ENCODE peak calls at places on chromosomes 11 and 22, in eight cellular contexts. One of them, this sample, is unnamed.

GRCh38 chr11:46658259-46658658 is 40.9 kb downstream of the ATG13 start:
- DNase-seq in stomach: no peak
- DNase-seq in vagina: no peak
- DNase-seq in OCI-LY7: no peak
- DNase-seq in A549: no peak
- DNase-seq in cardiac muscle cell: no peak
- DNase-seq in AG09319: peak
- DNase-seq in CD4-positive, alpha-beta T cell: no peak
- DNase-seq in this sample: no peak

GRCh38 chr11:14703731-14704130 is 60.1 kb downstream of the PDE3B start:
- DNase-seq in stomach: no peak
- DNase-seq in OCI-LY7: no peak
- DNase-seq in AG09319: no peak
- DNase-seq in vagina: no peak
- DNase-seq in A549: no peak
- DNase-seq in cardiac muscle cell: no peak
- DNase-seq in CD4-positive, alpha-beta T cell: no peak
- DNase-seq in this sample: no peak

GRCh38 chr11:47000033-47000432 is 63.5 kb downstream of the CSTPP1 start:
- DNase-seq in cardiac muscle cell: no peak
- DNase-seq in vagina: no peak
- DNase-seq in CD4-positive, alpha-beta T cell: no peak
- DNase-seq in OCI-LY7: no peak
- DNase-seq in A549: no peak
- DNase-seq in stomach: no peak
- DNase-seq in AG09319: no peak
- DNase-seq in this sample: no peak

GRCh38 chr11:12538889-12539421 is 135.3 kb upstream of the TEAD1 start:
- DNase-seq in stomach: no peak
- DNase-seq in cardiac muscle cell: no peak
- DNase-seq in AG09319: no peak
- DNase-seq in CD4-positive, alpha-beta T cell: no peak
- DNase-seq in OCI-LY7: no peak
- DNase-seq in A549: no peak
- DNase-seq in vagina: peak
- DNase-seq in this sample: no peak

GRCh38 chr11:72239296-72239848 is 4.6 kb downstream of the PHOX2A start:
- DNase-seq in cardiac muscle cell: no peak
- DNase-seq in stomach: no peak
- DNase-seq in vagina: no peak
- DNase-seq in OCI-LY7: no peak
- DNase-seq in AG09319: no peak
- DNase-seq in CD4-positive, alpha-beta T cell: no peak
- DNase-seq in A549: no peak
- DNase-seq in this sample: peak

GRCh38 chr11:3022300-3022967 is 30.3 kb upstream of the NAP1L4 start:
- DNase-seq in vagina: no peak
- DNase-seq in stomach: no peak
- DNase-seq in OCI-LY7: peak
- DNase-seq in cardiac muscle cell: no peak
- DNase-seq in CD4-positive, alpha-beta T cell: no peak
- DNase-seq in AG09319: peak
- DNase-seq in A549: no peak
- DNase-seq in this sample: no peak

GRCh38 chr11:73141309-73142127 is 600 bp downstream of the FCHSD2 start:
- DNase-seq in A549: peak
- DNase-seq in CD4-positive, alpha-beta T cell: peak
- DNase-seq in cardiac muscle cell: peak
- DNase-seq in vagina: no peak
- DNase-seq in OCI-LY7: peak
- DNase-seq in AG09319: peak
- DNase-seq in stomach: peak
- DNase-seq in this sample: peak

GRCh38 chr11:34157163-34157562 is 51.7 kb downstream of the NAT10 start:
- DNase-seq in OCI-LY7: no peak
- DNase-seq in CD4-positive, alpha-beta T cell: no peak
- DNase-seq in cardiac muscle cell: no peak
- DNase-seq in stomach: no peak
- DNase-seq in A549: no peak
- DNase-seq in AG09319: no peak
- DNase-seq in vagina: no peak
- DNase-seq in this sample: no peak

GRCh38 chr11:116033931-116034553 is 529.8 kb upstream of the CADM1 start:
- DNase-seq in CD4-positive, alpha-beta T cell: no peak
- DNase-seq in cardiac muscle cell: peak
- DNase-seq in stomach: no peak
- DNase-seq in A549: no peak
- DNase-seq in OCI-LY7: no peak
- DNase-seq in AG09319: no peak
- DNase-seq in vagina: no peak
- DNase-seq in this sample: no peak

GRCh38 chr11:130826572-130826971 is 89.7 kb downstream of the SNX19 start:
- DNase-seq in stomach: no peak
- DNase-seq in A549: no peak
- DNase-seq in cardiac muscle cell: peak
- DNase-seq in vagina: no peak
- DNase-seq in AG09319: no peak
- DNase-seq in OCI-LY7: no peak
- DNase-seq in CD4-positive, alpha-beta T cell: no peak
- DNase-seq in this sample: no peak

GRCh38 chr22:27523711-27524110 is 277.8 kb downstream of the MN1 start:
- DNase-seq in A549: no peak
- DNase-seq in AG09319: no peak
- DNase-seq in vagina: no peak
- DNase-seq in OCI-LY7: no peak
- DNase-seq in CD4-positive, alpha-beta T cell: no peak
- DNase-seq in cardiac muscle cell: no peak
- DNase-seq in stomach: no peak
- DNase-seq in this sample: no peak

GRCh38 chr11:86893235-86893634 is 62.0 kb downstream of the FZD4 start:
- DNase-seq in A549: no peak
- DNase-seq in stomach: no peak
- DNase-seq in OCI-LY7: no peak
- DNase-seq in cardiac muscle cell: no peak
- DNase-seq in AG09319: no peak
- DNase-seq in CD4-positive, alpha-beta T cell: no peak
- DNase-seq in vagina: no peak
- DNase-seq in this sample: no peak

GRCh38 chr11:15113381-15113780 is 1.3 kb upstream of the INSC start:
- DNase-seq in CD4-positive, alpha-beta T cell: no peak
- DNase-seq in AG09319: no peak
- DNase-seq in cardiac muscle cell: no peak
- DNase-seq in vagina: peak
- DNase-seq in OCI-LY7: peak
- DNase-seq in A549: no peak
- DNase-seq in stomach: no peak
- DNase-seq in this sample: no peak

GRCh38 chr22:24188705-24189248 is 7.5 kb downstream of the SUSD2 start:
- DNase-seq in AG09319: no peak
- DNase-seq in vagina: no peak
- DNase-seq in OCI-LY7: no peak
- DNase-seq in cardiac muscle cell: no peak
- DNase-seq in A549: no peak
- DNase-seq in stomach: no peak
- DNase-seq in CD4-positive, alpha-beta T cell: no peak
- DNase-seq in this sample: peak

GRCh38 chr11:113593698-113594308 is 112.3 kb downstream of the TMPRSS5 start:
- DNase-seq in stomach: no peak
- DNase-seq in AG09319: no peak
- DNase-seq in CD4-positive, alpha-beta T cell: no peak
- DNase-seq in OCI-LY7: no peak
- DNase-seq in A549: no peak
- DNase-seq in cardiac muscle cell: no peak
- DNase-seq in vagina: no peak
- DNase-seq in this sample: no peak

GRCh38 chr11:96096360-96096759 is 172.5 kb upstream of the MTMR2 start:
- DNase-seq in CD4-positive, alpha-beta T cell: no peak
- DNase-seq in AG09319: no peak
- DNase-seq in stomach: no peak
- DNase-seq in OCI-LY7: no peak
- DNase-seq in cardiac muscle cell: no peak
- DNase-seq in A549: no peak
- DNase-seq in vagina: no peak
- DNase-seq in this sample: no peak

GRCh38 chr11:17498058-17498457 is 21.4 kb upstream of the ABCC8 start:
- DNase-seq in A549: no peak
- DNase-seq in CD4-positive, alpha-beta T cell: no peak
- DNase-seq in AG09319: no peak
- DNase-seq in OCI-LY7: peak
- DNase-seq in vagina: no peak
- DNase-seq in cardiac muscle cell: no peak
- DNase-seq in stomach: no peak
- DNase-seq in this sample: no peak

GRCh38 chr11:86202013-86202336 is 42.6 kb upstream of the EED start:
- DNase-seq in AG09319: no peak
- DNase-seq in vagina: no peak
- DNase-seq in stomach: no peak
- DNase-seq in cardiac muscle cell: no peak
- DNase-seq in CD4-positive, alpha-beta T cell: no peak
- DNase-seq in OCI-LY7: peak
- DNase-seq in A549: no peak
- DNase-seq in this sample: no peak

GRCh38 chr11:16395601-16396000 is 39.3 kb upstream of the SOX6 start:
- DNase-seq in stomach: no peak
- DNase-seq in vagina: no peak
- DNase-seq in AG09319: no peak
- DNase-seq in A549: no peak
- DNase-seq in OCI-LY7: no peak
- DNase-seq in CD4-positive, alpha-beta T cell: no peak
- DNase-seq in cardiac muscle cell: no peak
- DNase-seq in this sample: no peak

GRCh38 chr11:7167976-7168740 is 79.4 kb downstream of the RBMXL2 start:
- DNase-seq in cardiac muscle cell: no peak
- DNase-seq in stomach: no peak
- DNase-seq in vagina: no peak
- DNase-seq in A549: no peak
- DNase-seq in CD4-positive, alpha-beta T cell: no peak
- DNase-seq in OCI-LY7: no peak
- DNase-seq in AG09319: no peak
- DNase-seq in this sample: no peak
- TF ChIP-seq CTCF in cardiac muscle cell: no peak
- TF ChIP-seq CTCF in stomach: no peak
- TF ChIP-seq CTCF in vagina: no peak
- TF ChIP-seq CTCF in A549: no peak
- TF ChIP-seq CTCF in CD4-positive, alpha-beta T cell: no peak
- TF ChIP-seq CTCF in OCI-LY7: peak
- TF ChIP-seq CTCF in AG09319: no peak
- TF ChIP-seq CTCF in this sample: no peak

DNA sequence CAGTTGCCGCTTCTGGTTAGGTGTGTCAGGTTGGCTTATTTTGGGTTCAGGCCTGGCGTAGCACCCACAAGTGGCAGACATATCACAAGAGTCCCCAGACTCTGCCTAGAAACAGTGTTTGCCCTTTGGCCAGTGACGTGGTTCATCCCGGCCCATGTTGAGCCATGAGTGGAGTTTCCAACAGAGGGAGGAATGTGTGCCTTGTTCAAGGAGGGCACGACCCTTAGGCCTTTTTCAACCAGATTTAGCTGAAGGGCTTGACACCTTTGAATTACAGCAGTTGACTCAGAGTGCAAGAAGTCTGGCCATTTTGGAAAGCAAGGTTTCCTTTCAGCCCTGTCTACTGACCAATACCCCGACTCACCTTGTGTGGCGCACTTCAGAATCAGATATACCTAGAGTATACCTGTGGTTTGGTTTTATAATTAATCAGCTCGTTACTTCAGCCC is 15.1 kb upstream of the AIFM3 start:
- DNase-seq in A549: no peak
- DNase-seq in stomach: no peak
- DNase-seq in vagina: no peak
- DNase-seq in OCI-LY7: no peak
- DNase-seq in AG09319: no peak
- DNase-seq in CD4-positive, alpha-beta T cell: no peak
- DNase-seq in cardiac muscle cell: no peak
- DNase-seq in this sample: no peak
- TF ChIP-seq CTCF in A549: no peak
- TF ChIP-seq CTCF in stomach: no peak
- TF ChIP-seq CTCF in vagina: no peak
- TF ChIP-seq CTCF in OCI-LY7: no peak
- TF ChIP-seq CTCF in AG09319: no peak
- TF ChIP-seq CTCF in CD4-positive, alpha-beta T cell: no peak
- TF ChIP-seq CTCF in cardiac muscle cell: no peak
- TF ChIP-seq CTCF in this sample: no peak

GRCh38 chr22:41288245-41288946 is 2.4 kb upstream of the RANGAP1 start:
- DNase-seq in AG09319: no peak
- DNase-seq in cardiac muscle cell: peak
- DNase-seq in OCI-LY7: no peak
- DNase-seq in stomach: peak
- DNase-seq in vagina: no peak
- DNase-seq in A549: peak
- DNase-seq in CD4-positive, alpha-beta T cell: no peak
- DNase-seq in this sample: peak
- TF ChIP-seq CTCF in AG09319: no peak
- TF ChIP-seq CTCF in cardiac muscle cell: no peak
- TF ChIP-seq CTCF in OCI-LY7: no peak
- TF ChIP-seq CTCF in stomach: no peak
- TF ChIP-seq CTCF in vagina: no peak
- TF ChIP-seq CTCF in A549: no peak
- TF ChIP-seq CTCF in CD4-positive, alpha-beta T cell: no peak
- TF ChIP-seq CTCF in this sample: no peak

DNA sequence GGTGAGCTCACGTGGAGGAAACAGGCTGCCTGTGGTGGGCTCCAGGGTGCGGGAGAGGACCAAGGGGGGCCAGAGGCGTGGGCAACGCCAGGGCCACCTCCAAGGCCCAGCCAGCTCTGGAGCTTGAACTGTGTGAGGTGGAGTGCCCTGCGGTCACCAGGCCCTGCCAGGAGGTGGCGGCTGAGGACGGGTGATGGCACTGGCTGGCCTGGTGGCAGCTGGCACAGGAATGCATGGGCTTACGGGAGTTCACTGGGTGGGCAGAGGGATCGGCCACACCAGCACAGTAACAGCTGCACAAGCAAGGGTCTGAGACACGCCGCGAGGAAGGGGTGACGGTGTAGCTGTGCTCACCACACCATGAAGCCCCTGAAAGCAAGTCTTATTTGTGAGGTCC is 15.8 kb downstream of the TOLLIP start:
- DNase-seq in OCI-LY7: no peak
- DNase-seq in AG09319: no peak
- DNase-seq in vagina: no peak
- DNase-seq in stomach: peak
- DNase-seq in CD4-positive, alpha-beta T cell: no peak
- DNase-seq in A549: peak
- DNase-seq in cardiac muscle cell: no peak
- DNase-seq in this sample: peak
- TF ChIP-seq CTCF in OCI-LY7: no peak
- TF ChIP-seq CTCF in AG09319: no peak
- TF ChIP-seq CTCF in vagina: no peak
- TF ChIP-seq CTCF in stomach: peak
- TF ChIP-seq CTCF in CD4-positive, alpha-beta T cell: no peak
- TF ChIP-seq CTCF in A549: peak
- TF ChIP-seq CTCF in cardiac muscle cell: peak
- TF ChIP-seq CTCF in this sample: peak

GRCh38 chr22:49317369-49317768 is 510.3 kb downstream of the BRD1 start:
- DNase-seq in OCI-LY7: no peak
- DNase-seq in A549: no peak
- DNase-seq in vagina: no peak
- DNase-seq in AG09319: no peak
- DNase-seq in stomach: no peak
- DNase-seq in cardiac muscle cell: no peak
- DNase-seq in CD4-positive, alpha-beta T cell: no peak
- DNase-seq in this sample: no peak
- TF ChIP-seq CTCF in OCI-LY7: peak
- TF ChIP-seq CTCF in A549: peak
- TF ChIP-seq CTCF in vagina: no peak
- TF ChIP-seq CTCF in AG09319: no peak
- TF ChIP-seq CTCF in stomach: no peak
- TF ChIP-seq CTCF in cardiac muscle cell: no peak
- TF ChIP-seq CTCF in CD4-positive, alpha-beta T cell: no peak
- TF ChIP-seq CTCF in this sample: no peak